ENCODE peak calls at places on chromosomes 13 and 19, in five cellular contexts. Y is GM23338; D is heart right ventricle; N is Caco-2; J is naive thymus-derived CD4-positive, alpha-beta T cell. P is an unnamed sample.

GRCh38 chr13:30408319-30409101 is 13.8 kb upstream of the UBE2L5 start:
- DNase-seq in Y (peak), D (peak), N (peak), J (peak), P (peak)

GRCh38 chr19:3655402-3656072 is 28.9 kb upstream of the CACTIN start:
- DNase-seq in Y (no peak), D (no peak), N (no peak), J (no peak), P (peak)

GRCh38 chr19:5893907-5894703 is 9.5 kb downstream of the NDUFA11 start:
- DNase-seq in Y (no peak), D (peak), N (no peak), J (no peak), P (no peak)

GRCh38 chr19:58346961-58347929 is 6.0 kb downstream of the A1BG start:
- DNase-seq in Y (peak), D (peak), N (peak), J (peak), P (peak)

GRCh38 chr19:41217741-41218140 is 1.3 kb upstream of the AXL start:
- DNase-seq in Y (no peak), D (no peak), N (no peak), J (no peak), P (no peak)

GRCh38 chr13:83691966-83692365 is 190.3 kb downstream of the SLITRK1 start:
- DNase-seq in Y (no peak), D (no peak), N (no peak), J (no peak), P (no peak)

GRCh38 chr13:46905249-46905648 is 8.4 kb upstream of the HTR2A start:
- DNase-seq in Y (peak), D (no peak), N (no peak), J (no peak), P (no peak)

GRCh38 chr19:17751912-17752273 is 616 bp downstream of the FCHO1 start:
- DNase-seq in Y (no peak), D (no peak), N (no peak), J (no peak), P (no peak)

GRCh38 chr19:39563408-39563807 is 23.4 kb upstream of the EID2 start:
- DNase-seq in Y (peak), D (no peak), N (no peak), J (no peak), P (no peak)

GRCh38 chr13:74681891-74682290 is 547.7 kb upstream of the KLF12 start:
- DNase-seq in Y (no peak), D (no peak), N (no peak), J (no peak), P (no peak)

GRCh38 chr19:4227771-4228170 is 1.6 kb upstream of the EBI3 start:
- DNase-seq in Y (no peak), D (no peak), N (no peak), J (no peak), P (no peak)

GRCh38 chr19:50333235-50333736 is 4.1 kb upstream of the KCNC3 start:
- DNase-seq in Y (peak), D (peak), N (peak), J (peak), P (peak)

GRCh38 chr19:54207908-54208783 is 7.5 kb downstream of the RPS9 start:
- DNase-seq in Y (no peak), D (no peak), N (peak), J (peak), P (peak)

GRCh38 chr19:3507371-3508120 is 1.4 kb downstream of the FZR1 start:
- DNase-seq in Y (peak), D (no peak), N (no peak), J (no peak), P (no peak)

GRCh38 chr13:114140909-114141255 is 8.5 kb upstream of the RASA3 start:
- DNase-seq in Y (no peak), D (no peak), N (no peak), J (peak), P (peak)

GRCh38 chr19:1522838-1523237 is 1.0 kb upstream of the PLK5 start:
- DNase-seq in Y (no peak), D (no peak), N (no peak), J (no peak), P (no peak)

GRCh38 chr19:934865-935422 is 9.1 kb downstream of the ARID3A start:
- DNase-seq in Y (no peak), D (peak), N (no peak), J (no peak), P (no peak)

GRCh38 chr13:102911336-102911735 is 65.5 kb downstream of the ERCC5 start:
- DNase-seq in Y (no peak), D (no peak), N (no peak), J (no peak), P (no peak)

GRCh38 chr19:49447485-49448431 is 3.9 kb downstream of the PIH1D1 start:
- DNase-seq in Y (peak), D (peak), N (no peak), J (no peak), P (no peak)

GRCh38 chr19:16066611-16067104 is 9.6 kb upstream of the TPM4 start:
- DNase-seq in Y (no peak), D (no peak), N (peak), J (peak), P (peak)

GRCh38 chr13:85536706-85537105 is 262.5 kb downstream of the SLITRK6 start:
- DNase-seq in Y (no peak), D (no peak), N (no peak), J (no peak), P (no peak)

GRCh38 chr19:48961051-48961649 is 4.0 kb upstream of the FTL start:
- DNase-seq in Y (no peak), D (no peak), N (no peak), J (no peak), P (no peak)